ENCODE peak calls at places on chromosomes 3 and 15, in eight cellular contexts. L is tibial nerve, E is PC-3, F is heart left ventricle, O is transverse colon, M is heart right ventricle, J is ovary, U is A549. I is an unnamed sample.

GRCh38 chr3:158727499-158728377 is 4.5 kb downstream of the RARRES1 start:
- DNase-seq in L (peak), E (peak), F (peak), O (peak), M (no peak), J (peak), U (peak), I (no peak)

GRCh38 chr3:13206799-13207577 is 133.8 kb upstream of the IQSEC1 start:
- DNase-seq in L (no peak), E (no peak), F (no peak), O (no peak), M (no peak), J (no peak), U (no peak), I (no peak)

GRCh38 chr3:184299488-184300376 is 691 bp downstream of the PSMD2 start:
- DNase-seq in L (no peak), E (peak), F (no peak), O (no peak), M (no peak), J (no peak), U (no peak), I (no peak)

GRCh38 chr3:87246662-87247061 is 19.6 kb downstream of the CHMP2B start:
- DNase-seq in L (no peak), E (peak), F (no peak), O (no peak), M (no peak), J (no peak), U (no peak), I (no peak)

GRCh38 chr3:49173116-49173791 is 1.9 kb downstream of the KLHDC8B start:
- DNase-seq in L (no peak), E (no peak), F (peak), O (peak), M (peak), J (peak), U (no peak), I (no peak)

GRCh38 chr3:187318819-187319616 is 27.5 kb upstream of the MASP1 start:
- DNase-seq in L (peak), E (peak), F (peak), O (peak), M (no peak), J (peak), U (peak), I (no peak)

GRCh38 chr15:30063829-30064559 is 18.8 kb upstream of the GOLGA8J start:
- DNase-seq in L (no peak), E (no peak), F (no peak), O (no peak), M (no peak), J (no peak), U (no peak), I (no peak)

GRCh38 chr3:107684431-107684925 is 161.7 kb downstream of the BBX start:
- DNase-seq in L (no peak), E (no peak), F (no peak), O (no peak), M (no peak), J (no peak), U (peak), I (no peak)

GRCh38 chr3:51340311-51340829 is 44.7 kb upstream of the MANF start:
- DNase-seq in L (peak), E (peak), F (no peak), O (no peak), M (no peak), J (peak), U (peak), I (peak)

GRCh38 chr3:141796436-141797166 is 33.4 kb downstream of the GRK7 start:
- DNase-seq in L (peak), E (no peak), F (no peak), O (peak), M (no peak), J (no peak), U (no peak), I (no peak)

GRCh38 chr3:48399387-48400172 is 27.6 kb downstream of the FBXW12 start:
- DNase-seq in L (no peak), E (peak), F (no peak), O (no peak), M (no peak), J (no peak), U (no peak), I (peak)

GRCh38 chr3:117170112-117170511 is 460.5 kb downstream of the TUSC7 start:
- DNase-seq in L (no peak), E (no peak), F (no peak), O (no peak), M (no peak), J (no peak), U (no peak), I (no peak)

GRCh38 chr3:57446318-57446841 is 97.8 kb downstream of the DNAH12 start:
- DNase-seq in L (no peak), E (no peak), F (no peak), O (no peak), M (no peak), J (no peak), U (no peak), I (no peak)

GRCh38 chr3:67691926-67692325 is 37.5 kb upstream of the SUCLG2 start:
- DNase-seq in L (no peak), E (no peak), F (no peak), O (no peak), M (no peak), J (no peak), U (no peak), I (no peak)

GRCh38 chr3:46880884-46881818 is 3.6 kb downstream of the PTH1R start:
- DNase-seq in L (no peak), E (no peak), F (no peak), O (no peak), M (no peak), J (no peak), U (no peak), I (no peak)

GRCh38 chr3:160808838-160809237 is 52.8 kb downstream of the PPM1L start:
- DNase-seq in L (no peak), E (no peak), F (peak), O (no peak), M (peak), J (no peak), U (no peak), I (no peak)

GRCh38 chr15:38254065-38254883 is 1.6 kb downstream of the SPRED1 start:
- DNase-seq in L (peak), E (peak), F (peak), O (peak), M (no peak), J (peak), U (peak), I (no peak)

GRCh38 chr3:23493846-23494245 is 290.7 kb downstream of the UBE2E2 start:
- DNase-seq in L (no peak), E (no peak), F (no peak), O (no peak), M (no peak), J (no peak), U (no peak), I (no peak)

GRCh38 chr3:18122264-18122663 is 302.9 kb downstream of the SATB1 start:
- DNase-seq in L (no peak), E (no peak), F (no peak), O (no peak), M (no peak), J (no peak), U (no peak), I (no peak)

GRCh38 chr3:48929358-48930035 is 10.9 kb downstream of the ARIH2 start:
- DNase-seq in L (no peak), E (no peak), F (no peak), O (no peak), M (no peak), J (no peak), U (no peak), I (no peak)

GRCh38 chr15:77823736-77824135 is 191.0 kb upstream of the LINGO1 start:
- DNase-seq in L (no peak), E (no peak), F (no peak), O (no peak), M (no peak), J (no peak), U (no peak), I (no peak)

GRCh38 chr15:25437751-25438600 is 848 bp downstream of the UBE3A start:
- DNase-seq in L (peak), E (peak), F (peak), O (peak), M (peak), J (peak), U (peak), I (no peak)

GRCh38 chr3:10547841-10548783 is 42.7 kb upstream of the ATP2B2 start:
- DNase-seq in L (no peak), E (no peak), F (no peak), O (no peak), M (no peak), J (no peak), U (no peak), I (no peak)

GRCh38 chr3:77256584-77257488 is 216.9 kb downstream of the ROBO2 start:
- DNase-seq in L (no peak), E (no peak), F (no peak), O (no peak), M (no peak), J (no peak), U (no peak), I (no peak)

GRCh38 chr15:85825118-85825517 is 30.4 kb upstream of the KLHL25 start:
- DNase-seq in L (no peak), E (no peak), F (no peak), O (peak), M (no peak), J (no peak), U (no peak), I (no peak)

GRCh38 chr3:85560088-85560790 is 601.5 kb downstream of the CADM2 start:
- DNase-seq in L (peak), E (peak), F (peak), O (no peak), M (peak), J (no peak), U (no peak), I (no peak)

GRCh38 chr3:7536921-7537320 is 676.0 kb downstream of the GRM7 start:
- DNase-seq in L (no peak), E (no peak), F (no peak), O (no peak), M (no peak), J (no peak), U (no peak), I (no peak)

GRCh38 chr3:10242182-10243065 is 5.8 kb upstream of the TATDN2 start:
- DNase-seq in L (no peak), E (no peak), F (peak), O (peak), M (no peak), J (no peak), U (no peak), I (no peak)

GRCh38 chr3:57130426-57131209 is 34.5 kb downstream of the IL17RD start:
- DNase-seq in L (peak), E (no peak), F (peak), O (no peak), M (peak), J (peak), U (no peak), I (no peak)

GRCh38 chr15:77568014-77568959 is 64.4 kb downstream of the LINGO1 start:
- DNase-seq in L (no peak), E (no peak), F (no peak), O (no peak), M (no peak), J (no peak), U (no peak), I (no peak)

GRCh38 chr15:89740137-89740536 is 10.9 kb downstream of the MESP1 start:
- DNase-seq in L (peak), E (peak), F (no peak), O (peak), M (no peak), J (peak), U (peak), I (no peak)

GRCh38 chr3:124117486-124117885 is 125.6 kb upstream of the ROPN1 start:
- DNase-seq in L (no peak), E (peak), F (no peak), O (no peak), M (no peak), J (no peak), U (peak), I (no peak)

GRCh38 chr3:133503409-133503808 is 70.1 kb upstream of the CDV3 start:
- DNase-seq in L (no peak), E (no peak), F (no peak), O (no peak), M (no peak), J (no peak), U (no peak), I (no peak)

DNA sequence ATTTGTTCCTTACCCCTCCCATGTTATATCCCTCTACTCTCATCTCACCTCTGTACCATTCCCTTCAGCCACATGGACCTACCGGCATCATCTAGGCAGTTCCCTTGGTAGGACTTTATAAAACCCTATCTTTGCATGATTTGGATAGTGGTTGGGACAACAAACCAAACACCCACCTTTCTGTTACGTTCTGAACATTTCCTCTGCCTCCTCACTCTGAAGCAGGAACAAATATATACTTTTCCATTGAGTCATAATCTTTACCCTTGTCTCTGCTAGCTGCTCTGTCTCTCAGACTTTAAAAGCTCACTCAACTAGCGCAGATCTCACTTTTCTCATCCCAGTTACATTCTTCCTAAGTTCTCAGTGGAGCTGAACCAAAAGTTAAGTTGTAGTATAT is 17.8 kb downstream of the UBXN7 start:
- DNase-seq in L (no peak), E (peak), F (no peak), O (no peak), M (no peak), J (no peak), U (no peak), I (no peak)
- H3K27ac ChIP-seq in L (no peak), E (peak), F (no peak), O (no peak), M (no peak), J (no peak), U (no peak), I (no peak)

GRCh38 chr3:189792046-189792929 is 161.1 kb downstream of the TP63 start:
- DNase-seq in L (no peak), E (no peak), F (no peak), O (no peak), M (no peak), J (no peak), U (no peak), I (no peak)

GRCh38 chr3:189800436-189800835 is 169.2 kb downstream of the TP63 start:
- DNase-seq in L (no peak), E (no peak), F (no peak), O (no peak), M (no peak), J (no peak), U (no peak), I (no peak)

GRCh38 chr3:189794518-189794917 is 163.3 kb downstream of the TP63 start:
- DNase-seq in L (no peak), E (no peak), F (no peak), O (no peak), M (no peak), J (no peak), U (no peak), I (no peak)

GRCh38 chr3:189799366-189799765 is 168.2 kb downstream of the TP63 start:
- DNase-seq in L (no peak), E (no peak), F (no peak), O (no peak), M (no peak), J (no peak), U (no peak), I (no peak)

GRCh38 chr3:189797103-189797850 is 166.1 kb downstream of the TP63 start:
- DNase-seq in L (no peak), E (no peak), F (no peak), O (no peak), M (no peak), J (no peak), U (no peak), I (no peak)
- H3K27ac ChIP-seq in L (no peak), E (no peak), F (no peak), O (no peak), M (no peak), J (no peak), U (no peak), I (peak)

DNA sequence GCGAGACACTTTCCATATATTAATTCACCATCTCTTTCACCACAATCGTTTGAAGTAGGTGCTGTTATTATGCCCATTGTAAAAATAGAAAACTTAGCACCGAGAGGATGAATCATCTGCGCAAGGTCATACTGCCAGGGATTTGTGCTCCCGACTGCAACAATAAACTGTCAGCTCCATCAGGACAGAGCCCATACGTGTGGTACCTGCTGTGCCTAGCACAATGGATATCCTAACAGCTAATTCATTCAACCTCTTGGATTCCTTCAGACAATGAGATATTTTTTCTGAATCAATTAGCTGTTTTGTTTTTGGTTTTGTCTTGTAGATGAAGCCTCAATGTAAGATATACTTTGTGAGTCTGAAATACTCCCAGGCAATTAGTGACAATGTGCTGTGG is 32.3 kb upstream of the PROK2 start:
- DNase-seq in L (no peak), E (no peak), F (no peak), O (no peak), M (no peak), J (no peak), U (no peak), I (no peak)
- H3K27ac ChIP-seq in L (no peak), E (no peak), F (no peak), O (no peak), M (no peak), J (no peak), U (no peak), I (no peak)

GRCh38 chr15:57432141-57432701 is 55.9 kb downstream of the CGNL1 start:
- DNase-seq in L (no peak), E (no peak), F (no peak), O (no peak), M (no peak), J (no peak), U (no peak), I (no peak)

GRCh38 chr15:57427367-57427821 is 51.1 kb downstream of the CGNL1 start:
- DNase-seq in L (peak), E (peak), F (no peak), O (peak), M (no peak), J (peak), U (peak), I (no peak)

GRCh38 chr15:57425842-57426241 is 49.5 kb downstream of the CGNL1 start:
- DNase-seq in L (no peak), E (no peak), F (no peak), O (no peak), M (no peak), J (no peak), U (no peak), I (no peak)

GRCh38 chr15:57424628-57425405 is 48.5 kb downstream of the CGNL1 start:
- DNase-seq in L (no peak), E (no peak), F (no peak), O (no peak), M (no peak), J (no peak), U (no peak), I (no peak)

DNA sequence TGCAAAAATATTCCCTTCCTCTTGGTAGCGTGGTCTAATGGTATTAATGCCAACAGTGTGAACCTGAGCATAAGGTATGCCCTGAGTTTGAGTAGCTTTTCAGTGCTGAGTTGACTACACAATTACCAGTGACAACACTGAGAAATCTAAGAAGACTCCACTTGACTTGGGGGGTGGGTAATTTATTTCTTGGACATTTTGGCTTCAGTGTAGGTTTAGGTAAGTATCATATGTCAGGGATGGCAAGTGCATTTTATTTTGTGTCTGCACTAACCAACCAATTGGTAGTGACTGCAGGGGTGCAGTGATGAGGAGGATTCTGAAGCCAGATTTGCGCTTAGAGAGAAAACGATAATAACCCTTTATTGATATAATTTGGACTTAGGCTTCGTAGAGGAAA is 52.8 kb downstream of the CGNL1 start:
- DNase-seq in L (no peak), E (no peak), F (no peak), O (no peak), M (no peak), J (no peak), U (no peak), I (no peak)
- H3K27ac ChIP-seq in L (no peak), E (no peak), F (no peak), O (no peak), M (no peak), J (no peak), U (no peak), I (no peak)

GRCh38 chr3:99700637-99701268 is 62.4 kb downstream of the COL8A1 start:
- DNase-seq in L (no peak), E (no peak), F (no peak), O (no peak), M (no peak), J (no peak), U (no peak), I (no peak)
- H3K27ac ChIP-seq in L (no peak), E (no peak), F (no peak), O (no peak), M (no peak), J (no peak), U (no peak), I (no peak)

GRCh38 chr3:195259146-195259563 is 11.8 kb downstream of the XXYLT1 start:
- DNase-seq in L (no peak), E (peak), F (no peak), O (no peak), M (no peak), J (no peak), U (peak), I (no peak)

GRCh38 chr3:195260286-195260905 is 10.6 kb downstream of the XXYLT1 start:
- DNase-seq in L (no peak), E (peak), F (no peak), O (peak), M (no peak), J (peak), U (no peak), I (no peak)

GRCh38 chr3:195257454-195258448 is 13.2 kb downstream of the XXYLT1 start:
- DNase-seq in L (no peak), E (no peak), F (no peak), O (no peak), M (no peak), J (peak), U (no peak), I (no peak)

GRCh38 chr3:195258449-195259145 is 12.4 kb downstream of the XXYLT1 start:
- DNase-seq in L (no peak), E (no peak), F (no peak), O (no peak), M (no peak), J (peak), U (no peak), I (no peak)

DNA sequence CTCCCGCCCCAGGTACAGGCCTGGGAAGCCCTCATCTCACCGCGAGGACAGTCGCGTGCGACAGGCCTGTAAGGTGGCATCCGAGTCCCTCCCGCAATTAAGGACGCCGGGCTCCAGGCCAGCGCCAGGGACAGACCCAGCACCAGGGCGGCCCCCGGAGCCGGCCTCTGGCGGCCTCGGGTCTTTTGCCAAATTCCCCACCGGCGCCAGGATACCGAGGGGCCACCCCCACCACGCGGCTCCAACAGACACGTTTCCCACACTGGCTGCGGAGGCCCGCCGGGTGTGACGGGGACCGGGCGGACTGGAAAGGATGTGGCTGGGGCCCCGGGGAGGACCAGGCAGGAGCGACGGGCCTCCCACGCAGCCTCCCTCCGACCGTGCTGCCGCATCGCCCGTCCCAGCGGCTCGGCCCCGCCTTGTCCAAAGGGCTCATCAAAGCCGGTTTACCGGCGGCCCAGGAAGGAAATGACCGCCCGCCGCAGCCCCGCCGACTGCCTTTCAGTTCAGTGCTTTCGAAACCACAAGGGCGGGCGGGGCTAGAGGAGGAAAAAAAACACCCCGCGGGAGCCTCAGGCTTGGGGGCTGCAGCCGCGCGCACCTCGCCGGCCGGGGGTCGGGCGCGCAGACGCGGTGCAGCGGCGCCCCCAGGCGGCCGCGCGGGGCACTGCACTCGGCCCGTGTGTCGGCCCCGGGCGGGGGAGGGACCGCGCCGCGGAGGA is 11.2 kb downstream of the XXYLT1 start:
- DNase-seq in L (peak), E (peak), F (peak), O (peak), M (peak), J (peak), U (peak), I (no peak)
- H3K27ac ChIP-seq in L (peak), E (peak), F (peak), O (peak), M (peak), J (peak), U (peak), I (peak)

GRCh38 chr3:170171563-170171962 is 10.0 kb downstream of the PHC3 start:
- DNase-seq in L (no peak), E (no peak), F (no peak), O (no peak), M (no peak), J (no peak), U (no peak), I (no peak)
- H3K27ac ChIP-seq in L (no peak), E (no peak), F (no peak), O (no peak), M (no peak), J (no peak), U (no peak), I (no peak)

I was measured in epithelial cell of prostate.